ENCODE peak calls at places on chromosomes 5 and 9, in eight cellular contexts. N is body of pancreas; O is stimulated activated CD4-positive, alpha-beta T cell treated with anti-CD3 and anti-CD28 coated beads, Interleukin-2, amount 100 ng/mL, for 48 hours; A is endothelial cell; F is choroid plexus epithelial cell; T is PC-3; U is T-helper 1 cell; C is MM.1S. R is an unnamed sample.

GRCh38 chr5:175585573-175585972 is 72.3 kb upstream of the HRH2 start:
- DNase-seq in N (no peak), O (no peak), A (no peak), F (no peak), T (no peak), U (no peak), C (no peak), R (no peak)

GRCh38 chr5:5419291-5420210 is 2.9 kb upstream of the ICE1 start:
- DNase-seq in N (no peak), O (no peak), A (no peak), F (peak), T (peak), U (no peak), C (no peak), R (no peak)

GRCh38 chr9:108746864-108747263 is 108.9 kb downstream of the ACTL7B start:
- DNase-seq in N (no peak), O (no peak), A (no peak), F (peak), T (peak), U (no peak), C (no peak), R (no peak)

GRCh38 chr9:13942695-13943094 is 371.2 kb downstream of the NFIB start:
- DNase-seq in N (no peak), O (peak), A (no peak), F (peak), T (peak), U (no peak), C (no peak), R (no peak)

GRCh38 chr9:26530841-26531240 is 361.8 kb downstream of the CAAP1 start:
- DNase-seq in N (no peak), O (no peak), A (no peak), F (no peak), T (no peak), U (no peak), C (no peak), R (no peak)

GRCh38 chr9:107949058-107949457 is 459.5 kb upstream of the KLF4 start:
- DNase-seq in N (no peak), O (no peak), A (no peak), F (no peak), T (no peak), U (no peak), C (no peak), R (no peak)

GRCh38 chr5:124783794-124784193 is 37.4 kb upstream of the ZNF608 start:
- DNase-seq in N (no peak), O (no peak), A (no peak), F (peak), T (peak), U (no peak), C (no peak), R (no peak)

GRCh38 chr9:136178773-136179075 is 26.2 kb downstream of the LHX3 start:
- DNase-seq in N (no peak), O (no peak), A (no peak), F (no peak), T (no peak), U (no peak), C (no peak), R (no peak)

GRCh38 chr9:34572092-34572491 is 17.4 kb downstream of the CNTFR start:
- DNase-seq in N (no peak), O (no peak), A (no peak), F (no peak), T (no peak), U (no peak), C (no peak), R (no peak)

GRCh38 chr5:98454904-98455303 is 318.6 kb upstream of the RGMB start:
- DNase-seq in N (no peak), O (no peak), A (no peak), F (peak), T (peak), U (no peak), C (no peak), R (no peak)

GRCh38 chr5:22852807-22853670 is at the start of gene CDH12:
- DNase-seq in N (peak), O (no peak), A (peak), F (peak), T (peak), U (no peak), C (peak), R (no peak)

GRCh38 chr5:130034872-130035271 is 130.6 kb downstream of the CHSY3 start:
- DNase-seq in N (no peak), O (no peak), A (no peak), F (peak), T (no peak), U (no peak), C (no peak), R (no peak)

GRCh38 chr9:122336189-122336588 is 34.6 kb upstream of the PTGS1 start:
- DNase-seq in N (no peak), O (no peak), A (no peak), F (no peak), T (no peak), U (no peak), C (no peak), R (no peak)

GRCh38 chr9:131660466-131661405 is 79.1 kb downstream of the RAPGEF1 start:
- DNase-seq in N (no peak), O (no peak), A (no peak), F (no peak), T (no peak), U (no peak), C (no peak), R (no peak)

GRCh38 chr9:122051401-122052346 is 41.4 kb downstream of the TTLL11 start:
- DNase-seq in N (no peak), O (peak), A (no peak), F (peak), T (no peak), U (no peak), C (no peak), R (no peak)

GRCh38 chr5:176658817-176659216 is 11.5 kb downstream of the TSPAN17 start:
- DNase-seq in N (no peak), O (no peak), A (no peak), F (peak), T (no peak), U (no peak), C (peak), R (no peak)

GRCh38 chr9:84301851-84302250 is 38.7 kb downstream of the SLC28A3 start:
- DNase-seq in N (no peak), O (no peak), A (no peak), F (peak), T (peak), U (no peak), C (no peak), R (no peak)

R was measured in Right ventricle myocardium superior.